ENCODE peak calls at places on chromosome 22, in four cellular contexts. One of them, this sample, is unnamed.

GRCh38 chr22:48175721-48176120 is 1413.3 kb downstream of the TBC1D22A start:
- DNase-seq in A673: no peak
- DNase-seq in fibroblast of mammary gland: no peak
- DNase-seq in neural progenitor cell: no peak
- DNase-seq in this sample: no peak

GRCh38 chr22:44723801-44724200 is 21.8 kb downstream of the PRR5 start:
- DNase-seq in fibroblast of mammary gland: peak
- DNase-seq in neural progenitor cell: no peak
- DNase-seq in A673: peak
- DNase-seq in this sample: peak

GRCh38 chr22:46969491-46969890 is 207.0 kb downstream of the TBC1D22A start:
- DNase-seq in A673: no peak
- DNase-seq in neural progenitor cell: no peak
- DNase-seq in fibroblast of mammary gland: no peak
- DNase-seq in this sample: no peak

GRCh38 chr22:32804823-32805585 is 3.5 kb downstream of the TIMP3 start:
- DNase-seq in A673: no peak
- DNase-seq in neural progenitor cell: peak
- DNase-seq in fibroblast of mammary gland: no peak
- DNase-seq in this sample: no peak

GRCh38 chr22:50432131-50432870 is 42.5 kb downstream of the SBF1 start:
- DNase-seq in neural progenitor cell: no peak
- DNase-seq in A673: no peak
- DNase-seq in fibroblast of mammary gland: no peak
- DNase-seq in this sample: no peak

GRCh38 chr22:37202706-37203105 is 9.6 kb downstream of the SSTR3 start:
- DNase-seq in fibroblast of mammary gland: no peak
- DNase-seq in neural progenitor cell: no peak
- DNase-seq in A673: no peak
- DNase-seq in this sample: no peak

GRCh38 chr22:48333816-48334735 is 1493.6 kb downstream of the BRD1 start:
- DNase-seq in neural progenitor cell: no peak
- DNase-seq in A673: no peak
- DNase-seq in fibroblast of mammary gland: no peak
- DNase-seq in this sample: no peak

GRCh38 chr22:49208003-49208402 is 619.7 kb downstream of the BRD1 start:
- DNase-seq in fibroblast of mammary gland: no peak
- DNase-seq in A673: no peak
- DNase-seq in neural progenitor cell: no peak
- DNase-seq in this sample: no peak

GRCh38 chr22:19290400-19291217 is 910 bp downstream of the CLTCL1 start:
- DNase-seq in A673: peak
- DNase-seq in neural progenitor cell: no peak
- DNase-seq in fibroblast of mammary gland: no peak
- DNase-seq in this sample: peak

GRCh38 chr22:30992565-30992964 is 23.5 kb downstream of the TUG1 start:
- DNase-seq in neural progenitor cell: no peak
- DNase-seq in fibroblast of mammary gland: no peak
- DNase-seq in A673: no peak
- DNase-seq in this sample: no peak
- TF ChIP-seq CTCF in neural progenitor cell: no peak
- TF ChIP-seq CTCF in fibroblast of mammary gland: no peak
- TF ChIP-seq CTCF in A673: no peak
- TF ChIP-seq CTCF in this sample: no peak

GRCh38 chr22:41776381-41776780 is 24.1 kb upstream of the CCDC134 start:
- DNase-seq in A673: no peak
- DNase-seq in neural progenitor cell: no peak
- DNase-seq in fibroblast of mammary gland: no peak
- DNase-seq in this sample: no peak

GRCh38 chr22:41775338-41775737 is 25.1 kb upstream of the CCDC134 start:
- DNase-seq in A673: no peak
- DNase-seq in fibroblast of mammary gland: no peak
- DNase-seq in neural progenitor cell: no peak
- DNase-seq in this sample: no peak

GRCh38 chr22:41779889-41780505 is 20.5 kb upstream of the CCDC134 start:
- DNase-seq in A673: no peak
- DNase-seq in fibroblast of mammary gland: no peak
- DNase-seq in neural progenitor cell: no peak
- DNase-seq in this sample: no peak

GRCh38 chr22:41775976-41776375 is 24.5 kb upstream of the CCDC134 start:
- DNase-seq in A673: no peak
- DNase-seq in fibroblast of mammary gland: no peak
- DNase-seq in neural progenitor cell: peak
- DNase-seq in this sample: no peak

DNA sequence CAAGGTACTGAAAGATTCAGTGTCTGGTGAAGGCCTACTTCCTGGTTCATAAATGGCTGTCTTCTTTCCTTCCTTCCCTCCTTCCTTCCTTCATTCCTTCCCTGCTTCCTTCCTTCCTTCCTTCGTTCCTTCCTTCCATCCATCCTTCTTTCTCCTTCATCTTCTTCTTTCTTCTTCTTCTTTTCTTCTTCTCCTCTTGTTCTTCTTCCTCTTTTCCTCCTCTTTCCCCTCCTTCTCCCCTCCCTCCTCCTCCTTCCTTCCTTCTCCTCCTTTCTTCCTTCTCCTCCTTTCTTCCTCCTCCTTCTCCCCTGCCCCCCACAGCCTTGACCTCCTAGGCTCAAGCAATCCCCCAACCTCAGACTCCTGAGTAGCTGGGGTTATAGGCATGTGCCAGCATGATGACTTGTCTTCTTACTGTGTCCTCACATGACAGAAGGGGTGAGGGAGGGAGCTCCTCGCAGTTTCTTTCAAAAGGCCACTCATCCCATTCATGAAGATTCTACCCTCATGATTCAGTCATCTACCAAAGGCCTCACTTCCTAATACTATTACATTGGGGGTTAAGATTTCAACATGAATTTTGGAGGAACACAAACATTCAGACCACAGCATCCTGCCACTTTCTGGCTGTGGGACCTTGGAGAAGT is 22.6 kb upstream of the CCDC134 start:
- DNase-seq in A673: no peak
- DNase-seq in fibroblast of mammary gland: no peak
- DNase-seq in neural progenitor cell: no peak
- DNase-seq in this sample: peak
- TF ChIP-seq CTCF in A673: no peak
- TF ChIP-seq CTCF in fibroblast of mammary gland: no peak
- TF ChIP-seq CTCF in neural progenitor cell: no peak
- TF ChIP-seq CTCF in this sample: no peak

DNA sequence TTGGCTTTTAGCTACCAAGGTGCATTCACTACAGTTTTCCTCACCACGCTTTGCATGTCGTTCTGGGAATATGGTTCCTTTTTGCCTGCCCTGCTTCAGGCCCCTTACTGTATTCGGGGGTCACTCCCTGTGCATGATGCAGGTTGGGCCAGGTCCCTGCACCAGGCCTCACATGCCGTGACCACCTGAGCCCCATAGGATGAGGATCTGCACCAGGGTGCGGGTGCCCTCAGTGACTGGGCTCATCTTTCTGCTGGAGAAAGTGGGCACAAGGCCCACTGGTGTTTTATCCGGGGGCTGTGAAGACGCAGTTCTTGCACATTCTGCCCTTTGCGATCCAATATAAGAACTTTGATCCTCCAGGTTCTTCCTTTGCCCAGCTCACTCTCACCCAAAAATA is 45.7 kb upstream of the CABP7 start:
- DNase-seq in neural progenitor cell: no peak
- DNase-seq in fibroblast of mammary gland: no peak
- DNase-seq in A673: no peak
- DNase-seq in this sample: no peak
- TF ChIP-seq CTCF in neural progenitor cell: no peak
- TF ChIP-seq CTCF in fibroblast of mammary gland: no peak
- TF ChIP-seq CTCF in A673: no peak
- TF ChIP-seq CTCF in this sample: no peak

DNA sequence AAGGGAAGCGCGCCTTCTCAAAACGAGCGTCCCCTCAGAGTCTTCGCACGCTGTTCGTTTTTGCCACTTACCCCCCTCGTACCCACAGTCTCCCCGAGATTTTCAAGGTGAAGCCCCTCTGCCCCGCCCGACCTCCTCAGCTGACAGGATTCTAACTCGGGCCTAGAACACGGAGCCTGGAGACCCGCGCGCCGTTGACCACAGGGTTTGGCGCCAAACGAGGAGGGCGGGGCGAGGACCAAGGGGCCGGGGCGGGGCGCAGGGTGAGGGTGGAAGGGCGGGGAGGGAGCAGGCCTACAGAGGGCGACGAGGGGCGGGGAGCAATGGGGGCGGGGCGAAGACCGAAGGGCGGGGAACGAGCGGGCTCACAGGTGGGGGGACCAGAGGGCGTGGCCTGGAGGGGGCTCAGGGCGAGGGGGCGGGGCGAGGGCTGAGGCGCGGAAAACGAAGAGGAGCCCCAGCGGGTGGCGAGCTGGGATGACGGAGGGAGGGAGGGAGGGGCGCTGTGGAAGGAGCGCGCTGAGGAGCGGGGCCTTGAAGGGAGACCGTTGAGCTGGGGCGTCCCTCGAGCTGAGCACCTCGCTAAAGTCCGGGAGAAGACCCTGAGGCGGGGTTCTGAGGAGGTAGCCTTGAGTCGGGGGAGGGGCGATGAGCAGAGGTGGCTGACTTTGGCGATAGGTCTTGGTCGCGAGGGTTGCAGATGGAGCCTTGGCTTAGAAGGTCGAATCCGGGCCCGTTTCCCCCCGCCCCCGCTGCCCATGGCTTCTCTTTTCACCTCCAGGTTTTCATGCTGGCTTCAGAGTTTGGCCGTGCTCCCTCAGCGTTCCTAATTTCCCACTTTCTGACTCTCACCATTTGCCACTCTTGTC is at the start of gene DMC1:
- DNase-seq in A673: peak
- DNase-seq in neural progenitor cell: peak
- DNase-seq in fibroblast of mammary gland: peak
- DNase-seq in this sample: peak
- TF ChIP-seq CTCF in A673: no peak
- TF ChIP-seq CTCF in neural progenitor cell: no peak
- TF ChIP-seq CTCF in fibroblast of mammary gland: no peak
- TF ChIP-seq CTCF in this sample: no peak

This sample was measured in epithelial cell of esophagus.